ENCODE peak calls at places on chromosomes 7 and 10, in eight cellular contexts. One of them, this sample, is unnamed.

GRCh38 chr7:110204527-110204926 is 886.4 kb upstream of the LRRN3 start:
- DNase-seq in fibroblast of the aortic adventitia: no peak
- DNase-seq in uterus: no peak
- DNase-seq in HFF-Myc: no peak
- DNase-seq in NCI-H460: peak; percentile 19
- DNase-seq in left cardiac atrium: no peak
- DNase-seq in activated B cell treated with CpG ODN at 0.5 μM for 24 hours: no peak
- DNase-seq in SHP77: peak; percentile 10
- DNase-seq in this sample: no peak

GRCh38 chr7:40570218-40570617 is 435.4 kb downstream of the SUGCT start:
- DNase-seq in SHP77: no peak
- DNase-seq in activated B cell treated with CpG ODN at 0.5 μM for 24 hours: no peak
- DNase-seq in fibroblast of the aortic adventitia: no peak
- DNase-seq in NCI-H460: no peak
- DNase-seq in uterus: no peak
- DNase-seq in HFF-Myc: no peak
- DNase-seq in left cardiac atrium: no peak
- DNase-seq in this sample: no peak

GRCh38 chr10:77109470-77109994 is 528.1 kb downstream of the KCNMA1 start:
- DNase-seq in left cardiac atrium: no peak
- DNase-seq in HFF-Myc: no peak
- DNase-seq in fibroblast of the aortic adventitia: no peak
- DNase-seq in SHP77: no peak
- DNase-seq in NCI-H460: no peak
- DNase-seq in activated B cell treated with CpG ODN at 0.5 μM for 24 hours: no peak
- DNase-seq in uterus: no peak
- DNase-seq in this sample: no peak

GRCh38 chr10:79188154-79188763 is 119.5 kb downstream of the ZMIZ1 start:
- DNase-seq in activated B cell treated with CpG ODN at 0.5 μM for 24 hours: no peak
- DNase-seq in HFF-Myc: no peak
- DNase-seq in NCI-H460: no peak
- DNase-seq in uterus: no peak
- DNase-seq in fibroblast of the aortic adventitia: peak; percentile 41
- DNase-seq in left cardiac atrium: no peak
- DNase-seq in SHP77: no peak
- DNase-seq in this sample: peak; percentile 68

GRCh38 chr10:128539784-128540759 is 413.8 kb upstream of the MKI67 start:
- DNase-seq in SHP77: no peak
- DNase-seq in fibroblast of the aortic adventitia: no peak
- DNase-seq in left cardiac atrium: no peak
- DNase-seq in HFF-Myc: no peak
- DNase-seq in NCI-H460: no peak
- DNase-seq in activated B cell treated with CpG ODN at 0.5 μM for 24 hours: no peak
- DNase-seq in uterus: no peak
- DNase-seq in this sample: no peak

GRCh38 chr7:106281919-106282318 is 2.9 kb downstream of the NAMPT start:
- DNase-seq in activated B cell treated with CpG ODN at 0.5 μM for 24 hours: no peak
- DNase-seq in left cardiac atrium: no peak
- DNase-seq in fibroblast of the aortic adventitia: no peak
- DNase-seq in uterus: no peak
- DNase-seq in NCI-H460: no peak
- DNase-seq in HFF-Myc: no peak
- DNase-seq in SHP77: no peak
- DNase-seq in this sample: no peak

GRCh38 chr10:132061465-132062180 is 4.1 kb upstream of the JAKMIP3 start:
- DNase-seq in HFF-Myc: no peak
- DNase-seq in NCI-H460: no peak
- DNase-seq in activated B cell treated with CpG ODN at 0.5 μM for 24 hours: no peak
- DNase-seq in left cardiac atrium: no peak
- DNase-seq in SHP77: no peak
- DNase-seq in uterus: no peak
- DNase-seq in fibroblast of the aortic adventitia: no peak
- DNase-seq in this sample: no peak

GRCh38 chr10:3935141-3935540 is 150.1 kb upstream of the KLF6 start:
- DNase-seq in activated B cell treated with CpG ODN at 0.5 μM for 24 hours: peak; percentile 31
- DNase-seq in SHP77: no peak
- DNase-seq in fibroblast of the aortic adventitia: peak; percentile 91
- DNase-seq in HFF-Myc: no peak
- DNase-seq in NCI-H460: no peak
- DNase-seq in left cardiac atrium: peak; percentile 63
- DNase-seq in uterus: peak; percentile 63
- DNase-seq in this sample: no peak

GRCh38 chr10:80471715-80472233 is 17.7 kb downstream of the TSPAN14 start:
- DNase-seq in left cardiac atrium: no peak
- DNase-seq in uterus: no peak
- DNase-seq in activated B cell treated with CpG ODN at 0.5 μM for 24 hours: no peak
- DNase-seq in HFF-Myc: no peak
- DNase-seq in fibroblast of the aortic adventitia: no peak
- DNase-seq in SHP77: no peak
- DNase-seq in NCI-H460: no peak
- DNase-seq in this sample: no peak

GRCh38 chr7:32890010-32890552 is 1.5 kb downstream of the KBTBD2 start:
- DNase-seq in fibroblast of the aortic adventitia: peak; percentile 60
- DNase-seq in activated B cell treated with CpG ODN at 0.5 μM for 24 hours: no peak
- DNase-seq in left cardiac atrium: no peak
- DNase-seq in SHP77: no peak
- DNase-seq in uterus: no peak
- DNase-seq in NCI-H460: no peak
- DNase-seq in HFF-Myc: no peak
- DNase-seq in this sample: no peak

GRCh38 chr10:73218466-73219191 is 28.4 kb downstream of the DNAJC9 start:
- DNase-seq in HFF-Myc: peak; percentile 9
- DNase-seq in uterus: no peak
- DNase-seq in activated B cell treated with CpG ODN at 0.5 μM for 24 hours: no peak
- DNase-seq in NCI-H460: peak; percentile 24
- DNase-seq in SHP77: no peak
- DNase-seq in left cardiac atrium: no peak
- DNase-seq in fibroblast of the aortic adventitia: peak; percentile 29
- DNase-seq in this sample: no peak

GRCh38 chr7:119320316-119320715 is 952.7 kb upstream of the KCND2 start:
- DNase-seq in left cardiac atrium: no peak
- DNase-seq in NCI-H460: no peak
- DNase-seq in activated B cell treated with CpG ODN at 0.5 μM for 24 hours: no peak
- DNase-seq in SHP77: no peak
- DNase-seq in fibroblast of the aortic adventitia: no peak
- DNase-seq in HFF-Myc: no peak
- DNase-seq in uterus: no peak
- DNase-seq in this sample: no peak

GRCh38 chr7:127816354-127817190 is 164.6 kb downstream of the SND1 start:
- DNase-seq in activated B cell treated with CpG ODN at 0.5 μM for 24 hours: no peak
- DNase-seq in SHP77: no peak
- DNase-seq in uterus: no peak
- DNase-seq in HFF-Myc: no peak
- DNase-seq in fibroblast of the aortic adventitia: no peak
- DNase-seq in left cardiac atrium: no peak
- DNase-seq in NCI-H460: no peak
- DNase-seq in this sample: no peak

GRCh38 chr7:29146082-29146706 is at the start of gene CPVL:
- DNase-seq in activated B cell treated with CpG ODN at 0.5 μM for 24 hours: no peak
- DNase-seq in SHP77: peak; percentile 49
- DNase-seq in HFF-Myc: no peak
- DNase-seq in NCI-H460: peak; percentile 41
- DNase-seq in fibroblast of the aortic adventitia: no peak
- DNase-seq in left cardiac atrium: peak; percentile 56
- DNase-seq in uterus: peak; percentile 53
- DNase-seq in this sample: peak; percentile 85

GRCh38 chr10:6140141-6140841 is 51.5 kb downstream of the RBM17 start:
- DNase-seq in SHP77: no peak
- DNase-seq in NCI-H460: no peak
- DNase-seq in fibroblast of the aortic adventitia: no peak
- DNase-seq in uterus: no peak
- DNase-seq in left cardiac atrium: no peak
- DNase-seq in HFF-Myc: no peak
- DNase-seq in activated B cell treated with CpG ODN at 0.5 μM for 24 hours: no peak
- DNase-seq in this sample: peak; percentile 86

GRCh38 chr7:30778246-30779025 is 7.2 kb downstream of the MINDY4 start:
- DNase-seq in activated B cell treated with CpG ODN at 0.5 μM for 24 hours: no peak
- DNase-seq in fibroblast of the aortic adventitia: peak; percentile 66
- DNase-seq in SHP77: no peak
- DNase-seq in left cardiac atrium: no peak
- DNase-seq in uterus: no peak
- DNase-seq in HFF-Myc: peak; percentile 81
- DNase-seq in NCI-H460: no peak
- DNase-seq in this sample: no peak

GRCh38 chr7:72403677-72404076 is 8.5 kb downstream of the CALN1 start:
- DNase-seq in fibroblast of the aortic adventitia: no peak
- DNase-seq in activated B cell treated with CpG ODN at 0.5 μM for 24 hours: no peak
- DNase-seq in uterus: no peak
- DNase-seq in NCI-H460: no peak
- DNase-seq in left cardiac atrium: no peak
- DNase-seq in HFF-Myc: no peak
- DNase-seq in SHP77: no peak
- DNase-seq in this sample: peak; percentile 51

GRCh38 chr10:131816157-131816775 is 84.5 kb upstream of the PPP2R2D start:
- DNase-seq in activated B cell treated with CpG ODN at 0.5 μM for 24 hours: no peak
- DNase-seq in SHP77: no peak
- DNase-seq in uterus: no peak
- DNase-seq in left cardiac atrium: no peak
- DNase-seq in HFF-Myc: no peak
- DNase-seq in NCI-H460: no peak
- DNase-seq in fibroblast of the aortic adventitia: no peak
- DNase-seq in this sample: peak; percentile 47

GRCh38 chr7:5636914-5637313 is 144.5 kb downstream of the RNF216 start:
- DNase-seq in fibroblast of the aortic adventitia: peak; percentile 94
- DNase-seq in HFF-Myc: peak; percentile 80
- DNase-seq in SHP77: no peak
- DNase-seq in uterus: peak; percentile 88
- DNase-seq in activated B cell treated with CpG ODN at 0.5 μM for 24 hours: no peak
- DNase-seq in NCI-H460: no peak
- DNase-seq in left cardiac atrium: peak; percentile 83
- DNase-seq in this sample: no peak

GRCh38 chr7:1761097-1761496 is 91.0 kb downstream of the ELFN1 start:
- DNase-seq in NCI-H460: no peak
- DNase-seq in fibroblast of the aortic adventitia: no peak
- DNase-seq in HFF-Myc: no peak
- DNase-seq in left cardiac atrium: no peak
- DNase-seq in SHP77: no peak
- DNase-seq in uterus: no peak
- DNase-seq in activated B cell treated with CpG ODN at 0.5 μM for 24 hours: no peak
- DNase-seq in this sample: no peak

GRCh38 chr7:38229386-38229785 is 44.0 kb downstream of the TARP start:
- DNase-seq in NCI-H460: no peak
- DNase-seq in SHP77: no peak
- DNase-seq in left cardiac atrium: no peak
- DNase-seq in fibroblast of the aortic adventitia: peak; percentile 16
- DNase-seq in uterus: no peak
- DNase-seq in activated B cell treated with CpG ODN at 0.5 μM for 24 hours: no peak
- DNase-seq in HFF-Myc: no peak
- DNase-seq in this sample: no peak

GRCh38 chr10:93745411-93746065 is 12.2 kb upstream of the LGI1 start:
- DNase-seq in activated B cell treated with CpG ODN at 0.5 μM for 24 hours: no peak
- DNase-seq in HFF-Myc: no peak
- DNase-seq in left cardiac atrium: no peak
- DNase-seq in NCI-H460: peak; percentile 36
- DNase-seq in uterus: no peak
- DNase-seq in fibroblast of the aortic adventitia: peak; percentile 41
- DNase-seq in SHP77: no peak
- DNase-seq in this sample: no peak

GRCh38 chr10:125661942-125662515 is 20.9 kb downstream of the TEX36 start:
- DNase-seq in activated B cell treated with CpG ODN at 0.5 μM for 24 hours: no peak
- DNase-seq in NCI-H460: peak; percentile 1
- DNase-seq in uterus: no peak
- DNase-seq in left cardiac atrium: no peak
- DNase-seq in HFF-Myc: peak; percentile 97
- DNase-seq in fibroblast of the aortic adventitia: peak; percentile 94
- DNase-seq in SHP77: no peak
- DNase-seq in this sample: no peak